ENCODE peak calls at places on chromosomes 4 and X, in seven cellular contexts. K is GM04504; S is A172; P is globus pallidus; Q is spleen; U is activated CD8-positive, alpha-beta memory T cell treated with anti-CD3 and anti-CD28 coated beads for 48 hours; Y is fibroblast of the conjunctiva. J is an unnamed sample.
A peak's percentile ranks its signal among the peaks of the same experiment; 100 is the strongest.

GRCh38 chr4:153252122-153252521 is 47.9 kb downstream of the TRIM2 start:
- DNase-seq in Y (no peak), P (no peak), U (no peak), K (no peak), S (no peak), Q (no peak), J (no peak)

GRCh38 chr4:40316782-40317635 is 18.1 kb upstream of the CHRNA9 start:
- DNase-seq in S (peak; percentile 88), Q (no peak), Y (peak; percentile 96), P (peak; percentile 51), K (peak; percentile 91), U (no peak), J (no peak)

GRCh38 chr4:8938623-8939022 is 67.0 kb upstream of the HMX1 start:
- DNase-seq in Y (no peak), S (no peak), Q (no peak), U (no peak), K (no peak), P (no peak), J (no peak)

GRCh38 chr4:160835789-160836188 is 1328.0 kb downstream of the FSTL5 start:
- DNase-seq in Y (no peak), U (no peak), S (peak; percentile 5), P (no peak), K (no peak), Q (no peak), J (no peak)

GRCh38 chrX:11704725-11705495 is 39.2 kb upstream of the ARHGAP6 start:
- DNase-seq in P (no peak), Q (no peak), S (peak; percentile 63), Y (no peak), U (no peak), K (peak; percentile 1), J (no peak)

GRCh38 chrX:80765226-80765625 is 44.5 kb downstream of the BRWD3 start:
- DNase-seq in Q (no peak), P (no peak), Y (peak; percentile 13), U (no peak), K (peak; percentile 41), S (peak; percentile 63), J (no peak)

GRCh38 chr4:55781341-55781740 is 38.2 kb upstream of the EXOC1L start:
- DNase-seq in S (no peak), Q (no peak), P (no peak), K (no peak), U (no peak), Y (no peak), J (no peak)

GRCh38 chr4:186757696-186758330 is 34.2 kb upstream of the FAT1 start:
- DNase-seq in K (peak; percentile 71), P (no peak), Y (no peak), Q (no peak), U (no peak), S (no peak), J (no peak)

GRCh38 chr4:139934786-139935330 is 219.1 kb downstream of the MAML3 start:
- DNase-seq in Y (no peak), K (no peak), U (no peak), S (no peak), P (no peak), Q (no peak), J (no peak)

GRCh38 chr4:24794916-24795665 is at the start of gene SOD3:
- DNase-seq in P (peak; percentile 50), Q (peak; percentile 75), K (peak; percentile 86), S (peak; percentile 84), U (no peak), Y (peak; percentile 65), J (no peak)

GRCh38 chr4:150207871-150208270 is 129.6 kb downstream of the DCLK2 start:
- DNase-seq in Y (no peak), K (no peak), U (no peak), P (no peak), S (no peak), Q (no peak), J (no peak)

GRCh38 chrX:38595801-38596200 is 34.5 kb downstream of the TSPAN7 start:
- DNase-seq in U (no peak), Y (no peak), Q (no peak), K (no peak), P (no peak), S (no peak), J (no peak)

GRCh38 chr4:146336413-146336807 is 122.1 kb downstream of the REELD1 start:
- DNase-seq in P (no peak), S (no peak), U (no peak), Q (no peak), K (no peak), Y (no peak), J (no peak)

GRCh38 chrX:101803451-101803850 is 128.4 kb downstream of the ZMAT1 start:
- DNase-seq in Q (no peak), P (peak; percentile 11), K (peak; percentile 3), Y (no peak), S (no peak), U (no peak), J (no peak)

GRCh38 chr4:185567828-185568442 is 32.6 kb upstream of the PDLIM3 start:
- DNase-seq in Q (no peak), S (no peak), Y (no peak), U (no peak), P (peak; percentile 86), K (peak; percentile 19), J (no peak)

GRCh38 chrX:118353081-118353850 is 7.4 kb downstream of the WDR44 start:
- DNase-seq in S (no peak), K (no peak), Q (no peak), Y (no peak), P (no peak), U (no peak), J (no peak)

GRCh38 chr4:77990456-77990855 is 66.7 kb upstream of the FRAS1 start:
- DNase-seq in U (no peak), Y (no peak), P (no peak), S (no peak), K (no peak), Q (no peak), J (no peak)

GRCh38 chrX:34343001-34343400 is 210.9 kb upstream of the FAM47A start:
- DNase-seq in Q (no peak), P (no peak), U (no peak), S (no peak), K (no peak), Y (no peak), J (no peak)

GRCh38 chrX:69031971-69032391 is 133.3 kb downstream of the PJA1 start:
- DNase-seq in S (no peak), Y (no peak), Q (no peak), U (no peak), K (no peak), P (no peak), J (no peak)

GRCh38 chr4:7045961-7046921 is 3.1 kb downstream of the TADA2B start:
- DNase-seq in U (no peak), P (no peak), K (no peak), Q (peak; percentile 80), Y (no peak), S (no peak), J (no peak)

GRCh38 chr4:157121396-157121795 is 45.4 kb downstream of the GLRB start:
- DNase-seq in K (peak; percentile 8), U (no peak), S (no peak), Y (no peak), P (no peak), Q (no peak), J (no peak)

GRCh38 chrX:136310411-136310810 is 9.6 kb downstream of the ADGRG4 start:
- DNase-seq in P (no peak), Q (no peak), U (no peak), K (no peak), Y (no peak), S (peak; percentile 48), J (no peak)

GRCh38 chrX:39693298-39693697 is 404.5 kb downstream of the BCOR start:
- DNase-seq in Y (no peak), S (peak; percentile 10), U (no peak), K (no peak), P (no peak), Q (no peak), J (no peak)

GRCh38 chr4:110395416-110395815 is 80.5 kb upstream of the ENPEP start:
- DNase-seq in S (no peak), Q (no peak), K (no peak), P (no peak), U (no peak), Y (no peak), J (no peak)

GRCh38 chr4:186939766-186940165 is 216.1 kb upstream of the FAT1 start:
- DNase-seq in P (no peak), Q (no peak), U (no peak), K (no peak), Y (no peak), S (no peak), J (no peak)

GRCh38 chr4:84938316-84938715 is 28.2 kb downstream of the WDFY3 start:
- DNase-seq in Y (peak; percentile 26), U (no peak), K (no peak), P (no peak), S (peak; percentile 47), Q (no peak), J (no peak)

GRCh38 chr4:3416821-3417221 is 24.9 kb upstream of the HGFAC start:
- DNase-seq in Y (no peak), P (no peak), U (no peak), S (no peak), K (no peak), Q (peak; percentile 68), J (no peak)

GRCh38 chrX:39039890-39040289 is 238.6 kb downstream of the MID1IP1 start:
- DNase-seq in Y (no peak), U (no peak), Q (no peak), S (no peak), K (no peak), P (no peak), J (no peak)

GRCh38 chr4:124694961-124695598 is 17.5 kb downstream of the ANKRD50 start:
- DNase-seq in Q (no peak), P (no peak), S (no peak), Y (no peak), K (no peak), U (no peak), J (no peak)

GRCh38 chr4:182854466-182854865 is 62.7 kb downstream of the DCTD start:
- DNase-seq in Q (peak; percentile 20), S (no peak), P (no peak), U (no peak), K (no peak), Y (no peak), J (no peak)

GRCh38 chr4:153408932-153409331 is 57.2 kb upstream of the TMEM131L start:
- DNase-seq in Y (no peak), Q (no peak), U (no peak), K (no peak), P (no peak), S (no peak), J (no peak)

GRCh38 chrX:140318306-140318705 is 186.6 kb downstream of the SOX3 start:
- DNase-seq in Q (no peak), Y (no peak), S (no peak), K (no peak), P (peak; percentile 1), U (no peak), J (no peak)

GRCh38 chrX:36908801-36909403 is 99.3 kb upstream of the FAM47C start:
- DNase-seq in Y (peak; percentile 3), Q (no peak), U (no peak), S (peak; percentile 16), P (peak; percentile 0), K (peak; percentile 12), J (peak; percentile 1)

GRCh38 chr4:37440519-37440900 is 196.0 kb downstream of the NWD2 start:
- DNase-seq in P (no peak), Q (no peak), K (no peak), U (no peak), S (no peak), Y (no peak), J (no peak)

GRCh38 chr4:75741027-75741426 is 16.6 kb downstream of the USO1 start:
- DNase-seq in K (no peak), S (no peak), Y (no peak), U (no peak), Q (no peak), P (no peak), J (no peak)

GRCh38 chrX:32745323-32745722 is 466.0 kb downstream of the DMD start:
- DNase-seq in U (no peak), S (no peak), Q (no peak), K (no peak), Y (no peak), P (no peak), J (no peak)

GRCh38 chr4:152100378-152101201 is 339.8 kb upstream of the GATB start:
- DNase-seq in Y (no peak), Q (peak; percentile 84), P (peak; percentile 42), K (no peak), U (peak; percentile 32), S (peak; percentile 63), J (no peak)

GRCh38 chr4:52841707-52842456 is 20.2 kb upstream of the RASL11B start:
- DNase-seq in U (no peak), P (peak; percentile 74), Y (no peak), S (no peak), Q (no peak), K (peak; percentile 43), J (no peak)